ENCODE peak calls at places on chromosomes 11 and 22, in six cellular contexts. M, L, Q, I, J and V are unnamed samples. For H3K4me1, the result is how much of the 10 kb centered on the place peaks cover.

GRCh38 chr22:50184004-50184461 is 1.7 kb upstream of the TRABD start:
- DNase-seq in I (peak), Q (no peak), M (peak), J (no peak), L (no peak), V (peak)

GRCh38 chr22:44669725-44670027 is 32.3 kb upstream of the PRR5 start:
- DNase-seq in Q (no peak), M (no peak), I (no peak), J (no peak), L (peak), V (no peak)

GRCh38 chr22:47495102-47495501 is 732.7 kb downstream of the TBC1D22A start:
- DNase-seq in L (no peak), M (no peak), Q (no peak), J (no peak), I (no peak), V (no peak)

GRCh38 chr11:10809373-10810199 is 860 bp upstream of the EIF4G2 start:
- DNase-seq in Q (peak), I (peak), L (peak), M (no peak), J (peak), V (peak)

GRCh38 chr11:10906521-10906920 is 48.7 kb upstream of the ZBED5 start:
- DNase-seq in M (no peak), I (no peak), L (no peak), J (peak), Q (no peak), V (no peak)

GRCh38 chr11:843818-844692 is 1.4 kb downstream of the TSPAN4 start:
- DNase-seq in J (peak), Q (no peak), L (peak), M (peak), I (peak), V (peak)

GRCh38 chr11:19597194-19597593 is 115.4 kb upstream of the NAV2 start:
- DNase-seq in J (peak), M (no peak), I (no peak), Q (no peak), L (no peak), V (no peak)

GRCh38 chr11:77195071-77195705 is 67.1 kb downstream of the MYO7A start:
- DNase-seq in I (peak), J (no peak), L (no peak), M (no peak), Q (no peak), V (no peak)

GRCh38 chr11:6647282-6647679 is 8.3 kb downstream of the DCHS1 start:
- DNase-seq in J (peak), M (peak), Q (no peak), I (no peak), L (no peak), V (no peak)

GRCh38 chr11:22828373-22828772 is 1.2 kb downstream of the SVIP start:
- DNase-seq in J (no peak), Q (no peak), I (no peak), L (no peak), M (no peak), V (no peak)
- H3K4me3 ChIP-seq in J (no peak), Q (peak), I (peak), L (peak), M (peak), V (no peak)

GRCh38 chr11:111411456-111411855 is 32.4 kb upstream of the POU2AF1 start:
- DNase-seq in I (no peak), J (no peak), M (no peak), L (no peak), Q (no peak), V (no peak)
- H3K4me1 ChIP-seq in I (under half), J (under half), M (under half), L (under half), Q (under half), V (under half)

GRCh38 chr11:45771942-45772522 is 32.9 kb upstream of the SLC35C1 start:
- DNase-seq in L (peak), J (peak), Q (peak), M (peak), I (peak), V (peak)
- H3K27ac ChIP-seq in L (no peak), J (no peak), Q (peak), M (no peak), I (peak), V (peak)

GRCh38 chr11:71447791-71448256 is 369 bp downstream of the DHCR7 start:
- DNase-seq in M (peak), Q (no peak), I (peak), J (peak), L (peak), V (peak)

GRCh38 chr11:71451596-71452353 is 1.2 kb upstream of the NADSYN1 start:
- DNase-seq in J (no peak), Q (no peak), L (no peak), M (peak), I (no peak), V (peak)

GRCh38 chr11:71450507-71450906 is 2.3 kb upstream of the DHCR7 start:
- DNase-seq in M (no peak), I (no peak), L (no peak), J (no peak), Q (no peak), V (no peak)

GRCh38 chr11:71448257-71449161 is at the start of gene DHCR7:
- DNase-seq in Q (peak), L (peak), M (peak), J (peak), I (peak), V (peak)

DNA sequence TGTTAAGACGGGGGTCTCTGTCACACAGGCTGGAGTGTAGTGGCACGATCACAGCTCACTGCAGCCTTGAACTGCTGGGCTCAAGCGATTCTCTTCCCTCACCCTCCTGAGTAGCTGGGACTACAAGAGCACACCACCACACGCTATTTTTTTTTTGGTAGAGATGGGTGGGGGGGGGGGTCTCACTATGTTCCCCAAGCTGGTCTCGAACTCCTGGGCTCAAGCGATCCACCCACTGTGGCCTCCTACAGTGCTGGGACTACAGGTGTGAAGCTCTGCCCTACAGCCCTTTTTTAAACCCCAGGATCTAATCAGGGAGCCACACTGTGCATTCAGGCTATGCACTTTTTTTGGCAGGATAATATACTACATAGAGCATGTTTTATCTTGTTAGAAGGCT is 1.4 kb upstream of the DHCR7 start:
- DNase-seq in M (no peak), Q (no peak), I (no peak), J (no peak), L (no peak), V (no peak)
- H3K4me3 ChIP-seq in M (peak), Q (peak), I (peak), J (peak), L (peak), V (peak)

GRCh38 chr11:73461844-73462435 is 85.7 kb downstream of the RELT start:
- DNase-seq in M (no peak), I (no peak), J (no peak), Q (no peak), L (no peak), V (no peak)
- H3K4me1 ChIP-seq in M (under half), I (under half), J (under half), Q (under half), L (under half), V (under half)

GRCh38 chr11:128625766-128626165 is 38.4 kb upstream of the ETS1 start:
- DNase-seq in Q (no peak), I (no peak), J (no peak), M (no peak), L (no peak), V (no peak)
- H3K27ac ChIP-seq in Q (peak), I (peak), J (no peak), M (no peak), L (no peak), V (peak)

GRCh38 chr22:37681001-37681424 is 5.1 kb upstream of the NOL12 start:
- DNase-seq in M (no peak), L (no peak), I (no peak), J (no peak), Q (no peak), V (no peak)
- H3K4me3 ChIP-seq in M (no peak), L (no peak), I (no peak), J (no peak), Q (no peak), V (no peak)